ENCODE peak calls at places on chromosome 10, in seven cellular contexts. Z, N, E, I, X, F and A are unnamed samples.

GRCh38 chr10:102504179-102504975 is 605 bp downstream of the SUFU start:
- DNase-seq in Z (peak), N (peak), E (peak), I (peak), X (peak), F (no peak), A (peak)

GRCh38 chr10:126911301-126911700 is 6.1 kb downstream of the DOCK1 start:
- DNase-seq in Z (no peak), N (no peak), E (no peak), I (no peak), X (no peak), F (no peak), A (no peak)

GRCh38 chr10:126036515-126036914 is 140.2 kb downstream of the FANK1 start:
- DNase-seq in Z (no peak), N (no peak), E (no peak), I (no peak), X (no peak), F (no peak), A (no peak)

GRCh38 chr10:11209810-11210141 is 192.1 kb downstream of the CELF2 start:
- DNase-seq in Z (no peak), N (no peak), E (peak), I (peak), X (no peak), F (no peak), A (no peak)

GRCh38 chr10:14377591-14377990 is 46.9 kb upstream of the FRMD4A start:
- DNase-seq in Z (no peak), N (no peak), E (no peak), I (no peak), X (no peak), F (no peak), A (no peak)

GRCh38 chr10:74039561-74040145 is 41.7 kb downstream of the VCL start:
- DNase-seq in Z (no peak), N (peak), E (no peak), I (peak), X (no peak), F (no peak), A (no peak)

GRCh38 chr10:11337516-11337915 is 273.9 kb downstream of the USP6NL start:
- DNase-seq in Z (no peak), N (no peak), E (peak), I (no peak), X (no peak), F (no peak), A (no peak)

GRCh38 chr10:47318706-47319105 is 3.5 kb upstream of the GDF2 start:
- DNase-seq in Z (no peak), N (peak), E (no peak), I (no peak), X (no peak), F (no peak), A (no peak)

GRCh38 chr10:117830832-117831231 is 215.9 kb downstream of the RAB11FIP2 start:
- DNase-seq in Z (no peak), N (no peak), E (no peak), I (no peak), X (no peak), F (no peak), A (no peak)

GRCh38 chr10:132096223-132096622 is 30.5 kb downstream of the JAKMIP3 start:
- DNase-seq in Z (no peak), N (peak), E (peak), I (no peak), X (no peak), F (no peak), A (no peak)

GRCh38 chr10:74671716-74672115 is 154.7 kb upstream of the KAT6B start:
- DNase-seq in Z (no peak), N (no peak), E (no peak), I (no peak), X (no peak), F (no peak), A (no peak)

GRCh38 chr10:3784510-3785250 is at the start of gene KLF6:
- DNase-seq in Z (no peak), N (no peak), E (peak), I (peak), X (peak), F (peak), A (peak)

GRCh38 chr10:50851884-50852671 is 33.3 kb downstream of the A1CF start:
- DNase-seq in Z (no peak), N (no peak), E (no peak), I (no peak), X (no peak), F (no peak), A (no peak)

GRCh38 chr10:115773832-115774231 is 499.2 kb downstream of the GFRA1 start:
- DNase-seq in Z (no peak), N (no peak), E (no peak), I (no peak), X (no peak), F (no peak), A (no peak)

GRCh38 chr10:50941629-50942028 is 56.2 kb upstream of the A1CF start:
- DNase-seq in Z (no peak), N (no peak), E (no peak), I (no peak), X (no peak), F (no peak), A (no peak)

GRCh38 chr10:63677001-63677400 is 155.8 kb downstream of the REEP3 start:
- DNase-seq in Z (no peak), N (no peak), E (no peak), I (no peak), X (no peak), F (no peak), A (no peak)

GRCh38 chr10:14116837-14117236 is 213.9 kb downstream of the FRMD4A start:
- DNase-seq in Z (no peak), N (no peak), E (no peak), I (no peak), X (no peak), F (no peak), A (no peak)

GRCh38 chr10:60853672-60854071 is 75.4 kb downstream of the CDK1 start:
- DNase-seq in Z (no peak), N (no peak), E (no peak), I (no peak), X (no peak), F (no peak), A (no peak)

GRCh38 chr10:132406750-132407149 is 9.8 kb downstream of the PWWP2B start:
- DNase-seq in Z (no peak), N (no peak), E (no peak), I (no peak), X (no peak), F (no peak), A (no peak)

GRCh38 chr10:75294518-75294865 is 58.7 kb upstream of the COMTD1 start:
- DNase-seq in Z (no peak), N (no peak), E (no peak), I (no peak), X (no peak), F (no peak), A (no peak)

GRCh38 chr10:88968316-88968882 is 15.8 kb upstream of the ACTA2 start:
- DNase-seq in Z (no peak), N (no peak), E (no peak), I (no peak), X (no peak), F (no peak), A (no peak)

GRCh38 chr10:78046711-78047269 is 13.1 kb downstream of the RPS24 start:
- DNase-seq in Z (no peak), N (no peak), E (no peak), I (no peak), X (no peak), F (no peak), A (no peak)

GRCh38 chr10:79084012-79084971 is 15.5 kb downstream of the ZMIZ1 start:
- DNase-seq in Z (no peak), N (peak), E (peak), I (peak), X (no peak), F (no peak), A (peak)